ENCODE peak calls at places on chromosomes 1 and 21, in six cellular contexts. E is hypothalamus, Q is HFFc6, U is small intestine, W is ovary, A is IMR-90. J is an unnamed sample.

GRCh38 chr1:206551985-206552325 is 44.6 kb downstream of the RASSF5 start:
- DNase-seq in E (no peak), U (peak), Q (no peak), W (no peak), A (no peak), J (no peak)

GRCh38 chr21:35102488-35103407 is 53.6 kb upstream of the RUNX1 start:
- DNase-seq in W (no peak), U (no peak), A (peak), Q (no peak), E (peak), J (peak)

GRCh38 chr1:167601442-167602380 is 28.3 kb upstream of the RCSD1 start:
- DNase-seq in U (peak), W (no peak), A (no peak), E (no peak), Q (no peak), J (peak)

GRCh38 chr1:157073944-157074685 is 25.5 kb downstream of the ETV3L start:
- DNase-seq in W (peak), E (no peak), Q (peak), U (peak), A (peak), J (peak)

GRCh38 chr1:147809236-147809635 is 48.8 kb upstream of the GJA5 start:
- DNase-seq in W (no peak), A (no peak), U (no peak), E (no peak), Q (no peak), J (no peak)

GRCh38 chr1:203871114-203871875 is 9.9 kb downstream of the SNRPE start:
- DNase-seq in Q (peak), U (peak), A (peak), W (no peak), E (no peak), J (no peak)

GRCh38 chr1:203626910-203627246 is 246 bp downstream of the ATP2B4 start:
- DNase-seq in U (no peak), A (no peak), W (no peak), Q (no peak), E (no peak), J (no peak)

GRCh38 chr1:180935326-180936109 is 22.8 kb downstream of the KIAA1614 start:
- DNase-seq in Q (no peak), W (no peak), E (no peak), U (peak), A (no peak), J (no peak)

GRCh38 chr1:89865498-89866385 is 44.9 kb downstream of the LRRC8D start:
- DNase-seq in W (no peak), Q (peak), A (peak), E (no peak), U (peak), J (no peak)

GRCh38 chr1:243705585-243705984 is 144.5 kb downstream of the AKT3 start:
- DNase-seq in A (no peak), U (no peak), E (no peak), W (no peak), Q (no peak), J (no peak)

GRCh38 chr1:245809361-245809760 is 654.6 kb downstream of the KIF26B start:
- DNase-seq in E (no peak), A (no peak), U (peak), Q (no peak), W (no peak), J (peak)

GRCh38 chr1:198491596-198491995 is 48.9 kb downstream of the ATP6V1G3 start:
- DNase-seq in A (no peak), W (no peak), U (no peak), Q (no peak), E (no peak), J (no peak)

GRCh38 chr1:223525957-223526356 is 132.7 kb downstream of the CCDC185 start:
- DNase-seq in Q (no peak), A (no peak), E (no peak), W (no peak), U (no peak), J (no peak)

GRCh38 chr1:178630418-178630817 is 94.6 kb upstream of the RALGPS2 start:
- DNase-seq in E (no peak), Q (no peak), U (no peak), A (peak), W (no peak), J (no peak)

GRCh38 chr1:12048376-12048775 is 14.7 kb upstream of the TNFRSF8 start:
- DNase-seq in E (no peak), U (no peak), W (no peak), Q (no peak), A (no peak), J (no peak)

GRCh38 chr1:72845342-72845741 is 563.0 kb upstream of the NEGR1 start:
- DNase-seq in A (no peak), W (no peak), U (no peak), E (no peak), Q (no peak), J (no peak)

GRCh38 chr1:245353915-245354775 is 199.4 kb downstream of the KIF26B start:
- DNase-seq in W (no peak), E (no peak), U (no peak), Q (no peak), A (no peak), J (no peak)

GRCh38 chr1:183472488-183473285 is at the start of gene SMG7:
- DNase-seq in E (peak), U (peak), Q (peak), W (no peak), A (peak), J (peak)

GRCh38 chr1:100883963-100884362 is 10.7 kb downstream of the EXTL2 start:
- DNase-seq in W (no peak), U (peak), E (no peak), A (peak), Q (peak), J (no peak)

GRCh38 chr1:232473319-232473718 is 156.6 kb downstream of the SIPA1L2 start:
- DNase-seq in Q (no peak), E (no peak), A (peak), W (peak), U (no peak), J (no peak)